ENCODE peak calls at places on chromosomes 3 and 15, in ten cellular contexts. P, D, S, B, A, M, W, L, H and Z are unnamed samples.

GRCh38 chr15:34984884-34985630 is 3.0 kb downstream of the ZNF770 start:
- DNase-seq in P (no peak), D (no peak), S (no peak), B (no peak), A (peak; percentile 77), M (no peak), W (no peak), L (no peak), H (no peak), Z (no peak)

GRCh38 chr15:98927990-98928389 is 79.6 kb downstream of the PGPEP1L start:
- DNase-seq in P (no peak), D (no peak), S (no peak), B (no peak), A (no peak), M (no peak), W (no peak), L (no peak), H (no peak), Z (no peak)

GRCh38 chr3:80994767-80995166 is 766.7 kb downstream of the GBE1 start:
- DNase-seq in P (no peak), D (no peak), S (no peak), B (no peak), A (no peak), M (no peak), W (no peak), L (no peak), H (no peak), Z (no peak)

GRCh38 chr15:71261934-71262333 is 146.7 kb downstream of the THSD4 start:
- DNase-seq in P (no peak), D (no peak), S (no peak), B (no peak), A (no peak), M (no peak), W (peak; percentile 32), L (no peak), H (no peak), Z (no peak)

GRCh38 chr3:155382396-155383042 is 89.0 kb upstream of the STRIT1 start:
- DNase-seq in P (no peak), D (peak; percentile 59), S (peak; percentile 9), B (peak; percentile 85), A (peak; percentile 73), M (peak; percentile 56), W (peak; percentile 65), L (peak; percentile 91), H (peak; percentile 89), Z (peak; percentile 80)

GRCh38 chr15:40739042-40739441 is 16.0 kb downstream of the RMDN3 start:
- DNase-seq in P (no peak), D (no peak), S (no peak), B (no peak), A (no peak), M (no peak), W (no peak), L (no peak), H (peak; percentile 15), Z (peak; percentile 40)

GRCh38 chr3:151156618-151157216 is 46.3 kb downstream of the GPR171 start:
- DNase-seq in P (no peak), D (peak; percentile 59), S (no peak), B (peak; percentile 40), A (peak; percentile 69), M (no peak), W (peak; percentile 57), L (peak; percentile 85), H (no peak), Z (peak; percentile 70)

GRCh38 chr3:67302419-67302979 is 304.4 kb downstream of the KBTBD8 start:
- DNase-seq in P (no peak), D (no peak), S (no peak), B (no peak), A (no peak), M (no peak), W (no peak), L (no peak), H (no peak), Z (no peak)

GRCh38 chr3:5143459-5143858 is 21.4 kb downstream of the ARL8B start:
- DNase-seq in P (no peak), D (no peak), S (no peak), B (no peak), A (no peak), M (no peak), W (no peak), L (no peak), H (no peak), Z (no peak)

GRCh38 chr15:94234300-94234699 is 2.9 kb downstream of the MCTP2 start:
- DNase-seq in P (no peak), D (no peak), S (no peak), B (no peak), A (peak; percentile 47), M (no peak), W (no peak), L (no peak), H (no peak), Z (no peak)

GRCh38 chr3:12371525-12372140 is 82.8 kb downstream of the PPARG start:
- DNase-seq in P (no peak), D (peak; percentile 37), S (no peak), B (no peak), A (no peak), M (no peak), W (peak; percentile 73), L (no peak), H (no peak), Z (no peak)

GRCh38 chr3:9098716-9099675 is 135.7 kb upstream of the RAD18 start:
- DNase-seq in P (no peak), D (no peak), S (no peak), B (no peak), A (no peak), M (peak; percentile 85), W (no peak), L (peak; percentile 23), H (peak; percentile 72), Z (no peak)

GRCh38 chr15:29364429-29365078 is 94.9 kb upstream of the NSMCE3 start:
- DNase-seq in P (no peak), D (peak; percentile 14), S (no peak), B (peak; percentile 30), A (peak; percentile 52), M (no peak), W (peak; percentile 61), L (peak; percentile 34), H (no peak), Z (no peak)

GRCh38 chr3:193771736-193772135 is 178.7 kb downstream of the OPA1 start:
- DNase-seq in P (no peak), D (no peak), S (no peak), B (no peak), A (no peak), M (no peak), W (no peak), L (peak; percentile 41), H (no peak), Z (no peak)

GRCh38 chr3:64898941-64899340 is 211.1 kb upstream of the ADAMTS9 start:
- DNase-seq in P (no peak), D (no peak), S (no peak), B (no peak), A (no peak), M (no peak), W (peak; percentile 27), L (no peak), H (no peak), Z (no peak)

GRCh38 chr3:152328841-152329240 is 60.1 kb downstream of the MBNL1 start:
- DNase-seq in P (no peak), D (peak; percentile 60), S (no peak), B (peak; percentile 54), A (peak; percentile 79), M (no peak), W (peak; percentile 96), L (no peak), H (no peak), Z (no peak)

GRCh38 chr3:102114264-102114979 is 265.1 kb downstream of the NFKBIZ start:
- DNase-seq in P (no peak), D (no peak), S (no peak), B (no peak), A (no peak), M (no peak), W (no peak), L (no peak), H (no peak), Z (no peak)

GRCh38 chr3:66047321-66048050 is 8.8 kb upstream of the MAGI1 start:
- DNase-seq in P (no peak), D (no peak), S (peak; percentile 40), B (peak; percentile 89), A (peak; percentile 6), M (no peak), W (peak; percentile 94), L (no peak), H (no peak), Z (no peak)

GRCh38 chr15:61499371-61499770 is 270.3 kb upstream of the RORA start:
- DNase-seq in P (no peak), D (no peak), S (no peak), B (no peak), A (no peak), M (peak; percentile 37), W (no peak), L (no peak), H (no peak), Z (no peak)

GRCh38 chr3:132347095-132347494 is 29.9 kb downstream of the ACP3 start:
- DNase-seq in P (no peak), D (no peak), S (no peak), B (peak; percentile 66), A (peak; percentile 80), M (peak; percentile 71), W (peak; percentile 45), L (no peak), H (no peak), Z (no peak)

GRCh38 chr3:169591983-169592644 is 71.4 kb downstream of the MECOM start:
- DNase-seq in P (no peak), D (no peak), S (no peak), B (peak; percentile 14), A (peak; percentile 6), M (no peak), W (no peak), L (no peak), H (no peak), Z (no peak)

GRCh38 chr15:73899197-73900128 is 26.1 kb downstream of the TBC1D21 start:
- DNase-seq in P (no peak), D (no peak), S (no peak), B (peak; percentile 56), A (no peak), M (no peak), W (no peak), L (peak; percentile 17), H (no peak), Z (no peak)

GRCh38 chr15:83999396-84000120 is 236.0 kb upstream of the GOLGA6L4 start:
- DNase-seq in P (no peak), D (peak; percentile 26), S (no peak), B (no peak), A (peak; percentile 79), M (no peak), W (peak; percentile 36), L (no peak), H (no peak), Z (no peak)